ENCODE peak calls at places on chromosomes 13 and 19, in four cellular contexts. T, R, C and P are unnamed samples.

GRCh38 chr19:29233591-29233990 is 20.6 kb upstream of the UQCRFS1 start:
- DNase-seq in C (no peak), T (no peak), R (no peak), P (no peak)

GRCh38 chr13:30872685-30873443 is 33.2 kb upstream of the MEDAG start:
- DNase-seq in R (peak), T (no peak), C (no peak), P (peak)

GRCh38 chr19:12365372-12366162 is at the start of gene ZNF442:
- DNase-seq in R (peak), C (peak), T (peak), P (peak)

GRCh38 chr13:38045278-38046048 is 175.9 kb upstream of the TRPC4 start:
- DNase-seq in R (peak), C (no peak), T (no peak), P (peak)

GRCh38 chr13:42007844-42008243 is 40.6 kb upstream of the DGKH start:
- DNase-seq in R (no peak), C (no peak), T (no peak), P (no peak)

GRCh38 chr19:46015080-46015960 is 7.5 kb downstream of the PGLYRP1 start:
- DNase-seq in T (peak), C (peak), R (peak), P (peak)

GRCh38 chr19:47019431-47020041 is at the start of gene NPAS1:
- DNase-seq in C (no peak), R (no peak), T (no peak), P (no peak)

GRCh38 chr13:73268306-73268705 is 209.5 kb downstream of the KLF5 start:
- DNase-seq in R (peak), T (peak), C (no peak), P (no peak)

GRCh38 chr19:1131718-1132552 is 28.1 kb downstream of the GPX4 start:
- DNase-seq in T (peak), R (peak), C (peak), P (peak)

GRCh38 chr13:52847682-52848432 is 583 bp downstream of the PCDH8 start:
- DNase-seq in T (peak), C (no peak), R (no peak), P (no peak)

GRCh38 chr19:32363175-32363574 is 17.8 kb downstream of the ZNF507 start:
- DNase-seq in T (no peak), R (peak), C (no peak), P (no peak)

GRCh38 chr19:11337080-11337479 is 2.4 kb downstream of the RAB3D start:
- DNase-seq in C (no peak), R (no peak), T (peak), P (no peak)

GRCh38 chr13:91368676-91369425 is 21.4 kb downstream of the MIR17HG start:
- DNase-seq in R (no peak), T (no peak), C (no peak), P (no peak)

GRCh38 chr13:29573190-29573589 is 22.3 kb downstream of the SLC7A1 start:
- DNase-seq in R (peak), T (peak), C (no peak), P (no peak)

GRCh38 chr19:57905258-57905657 is 11.1 kb downstream of the ZNF417 start:
- DNase-seq in C (no peak), T (no peak), R (no peak), P (no peak)

GRCh38 chr13:112204881-112205327 is 138.0 kb downstream of the SOX1 start:
- DNase-seq in C (no peak), T (no peak), R (no peak), P (peak)

GRCh38 chr19:11821474-11821873 is 7.4 kb downstream of the ZNF440 start:
- DNase-seq in R (peak), C (no peak), T (no peak), P (no peak)

GRCh38 chr13:77892491-77892890 is 26.1 kb downstream of the EDNRB start:
- DNase-seq in R (no peak), C (no peak), T (no peak), P (no peak)

GRCh38 chr13:25874907-25875306 is 176.9 kb downstream of the SHISA2 start:
- DNase-seq in C (no peak), R (no peak), T (no peak), P (no peak)

GRCh38 chr13:51444922-51445321 is 7.9 kb downstream of the INTS6 start:
- DNase-seq in C (no peak), R (peak), T (no peak), P (peak)